ENCODE peak calls at places on chromosome 2, in four cellular contexts. One of them, this sample, is unnamed.

GRCh38 chr2:237673130-237673921 is 45.9 kb downstream of the LRRFIP1 start:
- DNase-seq in stomach: peak; percentile 68
- DNase-seq in heart right ventricle: peak; percentile 58
- DNase-seq in endothelial cell of umbilical vein: peak; percentile 74
- DNase-seq in this sample: peak; percentile 65

GRCh38 chr2:72031346-72032115 is 116.1 kb downstream of the CYP26B1 start:
- DNase-seq in heart right ventricle: no peak
- DNase-seq in stomach: peak; percentile 11
- DNase-seq in endothelial cell of umbilical vein: no peak
- DNase-seq in this sample: no peak

GRCh38 chr2:197209742-197210408 is 100.7 kb downstream of the ANKRD44 start:
- DNase-seq in endothelial cell of umbilical vein: no peak
- DNase-seq in heart right ventricle: no peak
- DNase-seq in stomach: no peak
- DNase-seq in this sample: no peak

GRCh38 chr2:118738524-118739308 is 108.7 kb downstream of the EN1 start:
- DNase-seq in heart right ventricle: no peak
- DNase-seq in stomach: no peak
- DNase-seq in endothelial cell of umbilical vein: peak; percentile 78
- DNase-seq in this sample: no peak

GRCh38 chr2:240989451-240990265 is 8.8 kb upstream of the SNED1 start:
- DNase-seq in endothelial cell of umbilical vein: peak; percentile 37
- DNase-seq in heart right ventricle: no peak
- DNase-seq in stomach: peak; percentile 46
- DNase-seq in this sample: no peak

GRCh38 chr2:202147775-202148174 is 74.7 kb downstream of the KIAA2012 start:
- DNase-seq in heart right ventricle: no peak
- DNase-seq in stomach: no peak
- DNase-seq in endothelial cell of umbilical vein: no peak
- DNase-seq in this sample: no peak

GRCh38 chr2:200913654-200914053 is 24.5 kb downstream of the NIF3L1 start:
- DNase-seq in heart right ventricle: no peak
- DNase-seq in stomach: no peak
- DNase-seq in endothelial cell of umbilical vein: no peak
- DNase-seq in this sample: no peak

GRCh38 chr2:134396493-134396892 is 142.6 kb downstream of the MGAT5 start:
- DNase-seq in heart right ventricle: no peak
- DNase-seq in endothelial cell of umbilical vein: no peak
- DNase-seq in stomach: peak; percentile 66
- DNase-seq in this sample: no peak

GRCh38 chr2:39158351-39158750 is 37.5 kb upstream of the SOS1 start:
- DNase-seq in heart right ventricle: no peak
- DNase-seq in endothelial cell of umbilical vein: no peak
- DNase-seq in stomach: no peak
- DNase-seq in this sample: no peak

GRCh38 chr2:181563101-181563692 is 93.7 kb downstream of the CERKL start:
- DNase-seq in endothelial cell of umbilical vein: no peak
- DNase-seq in stomach: no peak
- DNase-seq in heart right ventricle: no peak
- DNase-seq in this sample: no peak

GRCh38 chr2:224038049-224038829 is 847 bp downstream of the SERPINE2 start:
- DNase-seq in heart right ventricle: peak; percentile 34
- DNase-seq in stomach: no peak
- DNase-seq in endothelial cell of umbilical vein: peak; percentile 16
- DNase-seq in this sample: peak; percentile 7

GRCh38 chr2:166539340-166540162 is 45.5 kb upstream of the SCN7A start:
- DNase-seq in endothelial cell of umbilical vein: peak; percentile 71
- DNase-seq in heart right ventricle: no peak
- DNase-seq in stomach: no peak
- DNase-seq in this sample: peak; percentile 53

GRCh38 chr2:212940816-212941215 is 210.6 kb downstream of the IKZF2 start:
- DNase-seq in heart right ventricle: no peak
- DNase-seq in endothelial cell of umbilical vein: peak; percentile 15
- DNase-seq in stomach: peak; percentile 70
- DNase-seq in this sample: peak; percentile 91

GRCh38 chr2:223696719-223697118 is 94.6 kb upstream of the SCG2 start:
- DNase-seq in endothelial cell of umbilical vein: peak; percentile 73
- DNase-seq in heart right ventricle: no peak
- DNase-seq in stomach: no peak
- DNase-seq in this sample: peak; percentile 41

GRCh38 chr2:8537572-8538155 is 144.2 kb upstream of the ID2 start:
- DNase-seq in stomach: peak; percentile 23
- DNase-seq in heart right ventricle: no peak
- DNase-seq in endothelial cell of umbilical vein: no peak
- DNase-seq in this sample: no peak